ENCODE peak calls at places on chromosomes 13 and 19, in nine cellular contexts. One of them, this sample, is unnamed.

GRCh38 chr19:2231621-2232221 is 4.4 kb downstream of the PLEKHJ1 start:
- DNase-seq in NCI-H1105 treated with DMSO at 0.1 percent for 48 hours: no peak
- DNase-seq in T-helper 1 cell: no peak
- DNase-seq in lower lobe of right lung: no peak
- DNase-seq in pancreas: no peak
- DNase-seq in LHCN-M2: no peak
- DNase-seq in HCT116: no peak
- DNase-seq in Daoy: no peak
- DNase-seq in uterus: no peak
- DNase-seq in this sample: peak; percentile 75

GRCh38 chr19:46859637-46860124 is 1.1 kb upstream of the ARHGAP35 start:
- DNase-seq in NCI-H1105 treated with DMSO at 0.1 percent for 48 hours: no peak
- DNase-seq in T-helper 1 cell: no peak
- DNase-seq in lower lobe of right lung: peak; percentile 70
- DNase-seq in pancreas: no peak
- DNase-seq in LHCN-M2: peak; percentile 88
- DNase-seq in HCT116: no peak
- DNase-seq in Daoy: no peak
- DNase-seq in uterus: peak; percentile 83
- DNase-seq in this sample: peak; percentile 58

GRCh38 chr19:5503598-5503997 is 48.4 kb downstream of the ZNRF4 start:
- DNase-seq in NCI-H1105 treated with DMSO at 0.1 percent for 48 hours: no peak
- DNase-seq in T-helper 1 cell: no peak
- DNase-seq in lower lobe of right lung: no peak
- DNase-seq in pancreas: no peak
- DNase-seq in LHCN-M2: no peak
- DNase-seq in HCT116: peak; percentile 42
- DNase-seq in Daoy: no peak
- DNase-seq in uterus: no peak
- DNase-seq in this sample: no peak

GRCh38 chr19:7670150-7670784 is 1.4 kb downstream of the RETN start:
- DNase-seq in NCI-H1105 treated with DMSO at 0.1 percent for 48 hours: no peak
- DNase-seq in T-helper 1 cell: no peak
- DNase-seq in lower lobe of right lung: peak; percentile 87
- DNase-seq in pancreas: no peak
- DNase-seq in LHCN-M2: no peak
- DNase-seq in HCT116: no peak
- DNase-seq in Daoy: peak; percentile 42
- DNase-seq in uterus: no peak
- DNase-seq in this sample: no peak

GRCh38 chr19:52188822-52189744 is 769 bp upstream of the PPP2R1A start:
- DNase-seq in NCI-H1105 treated with DMSO at 0.1 percent for 48 hours: no peak
- DNase-seq in T-helper 1 cell: no peak
- DNase-seq in lower lobe of right lung: peak; percentile 99
- DNase-seq in pancreas: no peak
- DNase-seq in LHCN-M2: no peak
- DNase-seq in HCT116: no peak
- DNase-seq in Daoy: no peak
- DNase-seq in uterus: no peak
- DNase-seq in this sample: peak; percentile 59

GRCh38 chr13:113123226-113124150 is 889 bp downstream of the F10 start:
- DNase-seq in NCI-H1105 treated with DMSO at 0.1 percent for 48 hours: no peak
- DNase-seq in T-helper 1 cell: no peak
- DNase-seq in lower lobe of right lung: peak; percentile 41
- DNase-seq in pancreas: no peak
- DNase-seq in LHCN-M2: no peak
- DNase-seq in HCT116: no peak
- DNase-seq in Daoy: no peak
- DNase-seq in uterus: no peak
- DNase-seq in this sample: peak; percentile 69

GRCh38 chr13:112457485-112457884 is 81.3 kb downstream of the SPACA7 start:
- DNase-seq in NCI-H1105 treated with DMSO at 0.1 percent for 48 hours: no peak
- DNase-seq in T-helper 1 cell: no peak
- DNase-seq in lower lobe of right lung: no peak
- DNase-seq in pancreas: no peak
- DNase-seq in LHCN-M2: no peak
- DNase-seq in HCT116: no peak
- DNase-seq in Daoy: no peak
- DNase-seq in uterus: no peak
- DNase-seq in this sample: no peak

GRCh38 chr19:46714523-46715106 is 2.3 kb downstream of the PRKD2 start:
- DNase-seq in NCI-H1105 treated with DMSO at 0.1 percent for 48 hours: no peak
- DNase-seq in T-helper 1 cell: no peak
- DNase-seq in lower lobe of right lung: no peak
- DNase-seq in pancreas: no peak
- DNase-seq in LHCN-M2: no peak
- DNase-seq in HCT116: no peak
- DNase-seq in Daoy: no peak
- DNase-seq in uterus: no peak
- DNase-seq in this sample: no peak

GRCh38 chr13:58018020-58018419 is 386.5 kb downstream of the PCDH17 start:
- DNase-seq in NCI-H1105 treated with DMSO at 0.1 percent for 48 hours: no peak
- DNase-seq in T-helper 1 cell: no peak
- DNase-seq in lower lobe of right lung: no peak
- DNase-seq in pancreas: no peak
- DNase-seq in LHCN-M2: no peak
- DNase-seq in HCT116: no peak
- DNase-seq in Daoy: no peak
- DNase-seq in uterus: no peak
- DNase-seq in this sample: no peak

GRCh38 chr19:31185261-31185660 is 164.0 kb downstream of the TSHZ3 start:
- DNase-seq in NCI-H1105 treated with DMSO at 0.1 percent for 48 hours: no peak
- DNase-seq in T-helper 1 cell: no peak
- DNase-seq in lower lobe of right lung: no peak
- DNase-seq in pancreas: no peak
- DNase-seq in LHCN-M2: peak; percentile 8
- DNase-seq in HCT116: no peak
- DNase-seq in Daoy: no peak
- DNase-seq in uterus: no peak
- DNase-seq in this sample: no peak

GRCh38 chr19:19513671-19514070 is 1.7 kb downstream of the TSSK6 start:
- DNase-seq in NCI-H1105 treated with DMSO at 0.1 percent for 48 hours: no peak
- DNase-seq in T-helper 1 cell: no peak
- DNase-seq in lower lobe of right lung: no peak
- DNase-seq in pancreas: no peak
- DNase-seq in LHCN-M2: no peak
- DNase-seq in HCT116: no peak
- DNase-seq in Daoy: no peak
- DNase-seq in uterus: no peak
- DNase-seq in this sample: no peak

GRCh38 chr13:37306778-37307544 is 201.5 kb upstream of the CSNK1A1L start:
- DNase-seq in NCI-H1105 treated with DMSO at 0.1 percent for 48 hours: no peak
- DNase-seq in T-helper 1 cell: no peak
- DNase-seq in lower lobe of right lung: no peak
- DNase-seq in pancreas: no peak
- DNase-seq in LHCN-M2: peak; percentile 97
- DNase-seq in HCT116: no peak
- DNase-seq in Daoy: no peak
- DNase-seq in uterus: no peak
- DNase-seq in this sample: no peak